ENCODE peak calls at places on chromosomes 7 and 10, in eight cellular contexts. H is glutamatergic neuron, F is activated T-cell treated with anti-CD3 and anti-CD28 coated beads for 1 hour, U is OCI-M1, S is COR-L47, C is mesothelial cell of epicardium, G is GM12865, E is mucosa of gallbladder. M is an unnamed sample.

GRCh38 chr10:120943542-120943941 is 92.4 kb downstream of the WDR11 start:
- DNase-seq in H (no peak), S (no peak), E (no peak), C (peak), G (no peak), F (no peak), U (no peak), M (no peak)

GRCh38 chr10:69807696-69808095 is 6.0 kb downstream of the COL13A1 start:
- DNase-seq in C (no peak), G (no peak), F (no peak), S (no peak), E (no peak), H (no peak), U (no peak), M (no peak)

GRCh38 chr7:30922596-30922995 is 10.9 kb downstream of the AQP1 start:
- DNase-seq in C (peak), U (no peak), F (no peak), S (no peak), E (no peak), G (no peak), H (peak), M (no peak)

GRCh38 chr10:36602374-36602773 is 523.0 kb upstream of the ANKRD30A start:
- DNase-seq in S (no peak), E (no peak), G (no peak), F (no peak), H (no peak), U (no peak), C (no peak), M (no peak)

GRCh38 chr10:94239696-94240095 is 123.0 kb downstream of the NOC3L start:
- DNase-seq in H (no peak), C (no peak), U (peak), F (no peak), G (no peak), S (no peak), E (no peak), M (no peak)

GRCh38 chr7:130216025-130216424 is 8.4 kb downstream of the SSMEM1 start:
- DNase-seq in E (no peak), H (no peak), U (no peak), C (no peak), G (no peak), S (no peak), F (no peak), M (no peak)

GRCh38 chr10:49534670-49535381 is 4.1 kb downstream of the ERCC6 start:
- DNase-seq in S (no peak), U (no peak), G (peak), C (no peak), E (no peak), H (no peak), F (no peak), M (no peak)

GRCh38 chr10:78547397-78547796 is 513.7 kb downstream of the RPS24 start:
- DNase-seq in C (no peak), H (no peak), S (no peak), E (no peak), U (no peak), G (no peak), F (no peak), M (no peak)

GRCh38 chr7:129829677-129830631 is 122.8 kb downstream of the UBE2H start:
- DNase-seq in H (peak), G (peak), C (peak), F (peak), E (peak), S (peak), U (peak), M (peak)

GRCh38 chr10:70664702-70665195 is 7.6 kb upstream of the ADAMTS14 start:
- DNase-seq in S (peak), C (no peak), G (no peak), F (no peak), H (no peak), E (no peak), U (peak), M (no peak)

GRCh38 chr10:6607187-6607586 is 27.1 kb upstream of the PRKCQ start:
- DNase-seq in F (no peak), C (no peak), U (no peak), S (no peak), H (no peak), E (no peak), G (no peak), M (no peak)

GRCh38 chr10:97412891-97413304 is 11.8 kb upstream of the RRP12 start:
- DNase-seq in H (no peak), E (no peak), U (no peak), C (no peak), F (no peak), S (no peak), G (peak), M (no peak)

GRCh38 chr10:8444630-8445029 is 390.1 kb downstream of the GATA3 start:
- DNase-seq in G (no peak), U (no peak), C (no peak), S (no peak), E (no peak), H (peak), F (peak), M (no peak)

GRCh38 chr10:90742189-90742588 is 115.7 kb downstream of the HTR7 start:
- DNase-seq in U (peak), G (no peak), H (no peak), C (no peak), S (no peak), E (no peak), F (no peak), M (no peak)

GRCh38 chr10:126092806-126093205 is 196.4 kb downstream of the FANK1 start:
- DNase-seq in H (no peak), E (no peak), S (no peak), F (no peak), G (no peak), U (no peak), C (no peak), M (no peak)

GRCh38 chr10:80454526-80455460 is 683 bp downstream of the TSPAN14 start:
- DNase-seq in C (peak), H (peak), U (peak), S (no peak), E (peak), F (no peak), G (peak), M (no peak)

GRCh38 chr10:75593690-75594556 is 162.5 kb downstream of the LRMDA start:
- DNase-seq in E (no peak), F (no peak), S (no peak), U (no peak), H (no peak), G (no peak), C (no peak), M (no peak)

GRCh38 chr7:42315631-42316030 is 78.6 kb upstream of the GLI3 start:
- DNase-seq in U (no peak), G (no peak), H (no peak), C (no peak), E (no peak), S (no peak), F (no peak), M (no peak)

GRCh38 chr7:75957021-75957736 is 37.2 kb downstream of the TMEM120A start:
- DNase-seq in E (peak), H (no peak), U (no peak), F (no peak), C (peak), S (no peak), G (no peak), M (no peak)

GRCh38 chr7:96901822-96902412 is 103.4 kb upstream of the DLX6 start:
- DNase-seq in E (no peak), C (no peak), G (no peak), S (peak), H (no peak), F (no peak), U (no peak), M (no peak)

GRCh38 chr7:158782638-158783490 is 46.4 kb downstream of the ESYT2 start:
- DNase-seq in E (peak), S (peak), H (no peak), F (no peak), G (no peak), U (no peak), C (no peak), M (no peak)

GRCh38 chr7:5177060-5177459 is 13.0 kb upstream of the WIPI2 start:
- DNase-seq in C (no peak), G (no peak), H (no peak), U (no peak), S (no peak), E (peak), F (no peak), M (no peak)

GRCh38 chr7:74141705-74142104 is 32.5 kb upstream of the EIF4H start:
- DNase-seq in G (peak), C (no peak), E (no peak), S (no peak), H (no peak), F (no peak), U (no peak), M (no peak)

GRCh38 chr10:132909491-132910071 is 32.8 kb downstream of the CFAP46 start:
- DNase-seq in G (no peak), S (no peak), U (no peak), E (no peak), C (no peak), F (no peak), H (no peak), M (no peak)

GRCh38 chr10:7084255-7085005 is 326.4 kb downstream of the SFMBT2 start:
- DNase-seq in F (no peak), U (no peak), H (no peak), E (no peak), S (no peak), C (no peak), G (no peak), M (no peak)

GRCh38 chr7:112791465-112792168 is 1.4 kb upstream of the TMEM168 start:
- DNase-seq in H (no peak), G (no peak), E (no peak), U (no peak), F (no peak), S (no peak), C (no peak), M (no peak)

GRCh38 chr10:34024708-34025425 is 690.4 kb upstream of the NRP1 start:
- DNase-seq in F (no peak), E (no peak), S (no peak), C (no peak), G (no peak), U (peak), H (no peak), M (no peak)

GRCh38 chr7:98394377-98394836 is 6.5 kb downstream of the BAIAP2L1 start:
- DNase-seq in S (no peak), U (no peak), H (no peak), C (no peak), F (no peak), G (no peak), E (no peak), M (no peak)

GRCh38 chr10:27252267-27253000 is 11.8 kb upstream of the ACBD5 start:
- DNase-seq in F (peak), S (peak), H (peak), G (peak), E (peak), C (no peak), U (peak), M (no peak)

GRCh38 chr10:122164028-122164601 is 107.0 kb upstream of the BTBD16 start:
- DNase-seq in C (no peak), S (peak), U (no peak), H (peak), F (no peak), E (no peak), G (no peak), M (no peak)

GRCh38 chr7:49243521-49243920 is 319.2 kb downstream of the CDC14C start:
- DNase-seq in C (no peak), G (no peak), H (no peak), U (no peak), E (no peak), F (no peak), S (no peak), M (no peak)

GRCh38 chr10:101120884-101121660 is 10.0 kb upstream of the TLX1 start:
- DNase-seq in H (no peak), G (peak), U (no peak), S (no peak), F (peak), C (no peak), E (no peak), M (no peak)

GRCh38 chr10:34884272-34884952 is 69.3 kb upstream of the PARD3 start:
- DNase-seq in H (no peak), S (no peak), F (no peak), E (no peak), C (no peak), U (no peak), G (peak), M (no peak)

GRCh38 chr10:69492746-69493462 is 41.6 kb downstream of the TSPAN15 start:
- DNase-seq in U (no peak), F (no peak), G (no peak), C (no peak), H (no peak), E (no peak), S (no peak), M (no peak)

GRCh38 chr7:119545118-119545517 is 727.9 kb upstream of the KCND2 start:
- DNase-seq in E (no peak), H (no peak), U (no peak), G (no peak), C (no peak), S (no peak), F (no peak), M (no peak)

GRCh38 chr10:91525939-91526712 is 106.7 kb downstream of the PPP1R3C start:
- DNase-seq in U (no peak), C (no peak), G (no peak), E (no peak), F (no peak), H (no peak), S (no peak), M (no peak)

GRCh38 chr7:23353172-23353571 is 54.0 kb downstream of the MALSU1 start:
- DNase-seq in U (no peak), F (no peak), G (peak), E (no peak), C (no peak), S (no peak), H (no peak), M (no peak)

GRCh38 chr7:32670105-32670504 is 174.8 kb downstream of the AVL9 start:
- DNase-seq in U (peak), G (no peak), S (no peak), H (no peak), E (peak), F (no peak), C (no peak), M (no peak)

GRCh38 chr10:48456361-48456804 is 148.5 kb downstream of the ARHGAP22 start:
- DNase-seq in E (peak), C (no peak), H (no peak), G (no peak), U (peak), F (no peak), S (peak), M (peak)

M was measured in KG1.